ENCODE peak calls at places on chromosomes 7 and 10, in ten cellular contexts. K, S, W, X, M, O, C, V, N and U are unnamed samples.

GRCh38 chr10:13882112-13882711 is 295.4 kb downstream of the PRPF18 start:
- DNase-seq in X (no peak), C (peak), O (no peak), N (no peak), M (peak), K (no peak), V (no peak), S (peak), W (no peak), U (peak)

GRCh38 chr7:143321734-143322133 is 5.8 kb downstream of the CLCN1 start:
- DNase-seq in S (peak), M (no peak), W (no peak), V (no peak), K (no peak), N (no peak), X (peak), O (no peak), C (no peak), U (no peak)

GRCh38 chr7:140673063-140673769 is 471 bp downstream of the ADCK2 start:
- DNase-seq in C (peak), X (peak), V (no peak), N (peak), W (peak), S (peak), K (peak), M (peak), O (peak), U (no peak)

GRCh38 chr7:70616821-70617220 is 515.1 kb upstream of the GALNT17 start:
- DNase-seq in O (no peak), M (no peak), V (no peak), N (no peak), K (no peak), S (no peak), W (no peak), X (no peak), C (no peak), U (no peak)

GRCh38 chr7:105011771-105012502 is 2.1 kb upstream of the KMT2E start:
- DNase-seq in M (no peak), K (peak), V (no peak), S (no peak), C (no peak), X (peak), W (peak), N (no peak), O (no peak), U (no peak)

GRCh38 chr10:47013469-47014169 is 102.4 kb downstream of the PTPN20 start:
- DNase-seq in O (no peak), M (no peak), V (no peak), N (no peak), S (no peak), W (no peak), C (peak), X (no peak), K (no peak), U (no peak)

GRCh38 chr7:33050425-33051318 is 11.9 kb downstream of the NT5C3A start:
- DNase-seq in S (peak), W (no peak), M (no peak), X (no peak), N (peak), K (no peak), C (peak), V (no peak), O (peak), U (peak)

GRCh38 chr10:24039331-24039730 is 169.6 kb upstream of the KIAA1217 start:
- DNase-seq in M (no peak), S (no peak), N (no peak), C (no peak), V (no peak), X (no peak), W (no peak), O (no peak), K (no peak), U (no peak)

GRCh38 chr7:30348083-30348560 is 63.7 kb downstream of the ZNRF2 start:
- DNase-seq in M (no peak), N (peak), W (peak), O (no peak), C (peak), X (no peak), S (peak), V (no peak), K (no peak), U (peak)

GRCh38 chr7:126696236-126696635 is 556.5 kb downstream of the GRM8 start:
- DNase-seq in X (no peak), S (no peak), O (no peak), W (no peak), M (no peak), C (no peak), V (no peak), N (no peak), K (no peak), U (no peak)

GRCh38 chr7:107563761-107564552 is at the start of the genes COG5 and DUS4L:
- DNase-seq in X (peak), N (peak), K (peak), V (peak), S (peak), M (peak), O (peak), C (peak), W (peak), U (no peak)

GRCh38 chr10:27192284-27192683 is 37.1 kb downstream of the MASTL start:
- DNase-seq in S (peak), C (peak), O (no peak), M (no peak), N (no peak), W (no peak), K (no peak), X (no peak), V (no peak), U (no peak)

GRCh38 chr7:26147030-26147429 is 5.0 kb upstream of the NFE2L3 start:
- DNase-seq in K (no peak), X (no peak), C (no peak), S (no peak), W (no peak), N (no peak), O (no peak), V (no peak), M (no peak), U (no peak)

GRCh38 chr10:82757907-82758306 is 882.9 kb downstream of the NRG3 start:
- DNase-seq in K (no peak), W (no peak), N (no peak), X (no peak), C (no peak), O (no peak), S (no peak), V (no peak), M (no peak), U (no peak)

GRCh38 chr10:110471566-110472139 is 26.1 kb upstream of the DUSP5 start:
- DNase-seq in W (no peak), M (no peak), O (no peak), N (no peak), X (no peak), K (no peak), V (no peak), C (peak), S (no peak), U (no peak)

GRCh38 chr10:124322191-124322980 is 96.3 kb downstream of the OAT start:
- DNase-seq in V (no peak), K (no peak), M (no peak), C (no peak), X (no peak), O (no peak), W (no peak), N (no peak), S (no peak), U (no peak)

GRCh38 chr10:22002531-22003110 is 909 bp downstream of the DNAJC1 start:
- DNase-seq in X (no peak), W (no peak), C (peak), O (no peak), N (peak), S (no peak), M (no peak), V (no peak), K (no peak), U (no peak)

GRCh38 chr7:83005410-83005809 is 157.3 kb downstream of the PCLO start:
- DNase-seq in V (no peak), X (no peak), N (peak), O (no peak), C (no peak), M (no peak), S (no peak), K (no peak), W (no peak), U (no peak)

GRCh38 chr10:112223725-112224124 is 40.2 kb upstream of the GPAM start:
- DNase-seq in X (no peak), S (no peak), O (no peak), C (no peak), N (no peak), W (no peak), V (no peak), K (no peak), M (no peak), U (no peak)

GRCh38 chr7:117083648-117084047 is 130.3 kb downstream of the ST7 start:
- DNase-seq in N (no peak), C (no peak), W (no peak), V (no peak), S (no peak), M (no peak), K (peak), X (no peak), O (no peak), U (no peak)

GRCh38 chr10:76651148-76651547 is 986.5 kb downstream of the KCNMA1 start:
- DNase-seq in S (no peak), X (no peak), N (no peak), K (no peak), W (no peak), C (no peak), V (no peak), O (no peak), M (no peak), U (no peak)

GRCh38 chr7:82020076-82020475 is 250.2 kb upstream of the HGF start:
- DNase-seq in C (no peak), X (no peak), W (no peak), N (no peak), M (no peak), V (no peak), O (no peak), S (no peak), K (no peak), U (no peak)

GRCh38 chr7:5643280-5643679 is 138.2 kb downstream of the RNF216 start:
- DNase-seq in S (no peak), W (no peak), O (no peak), K (no peak), N (no peak), X (peak), C (no peak), M (no peak), V (no peak), U (no peak)

GRCh38 chr7:131164025-131164899 is 163.4 kb upstream of the MKLN1 start:
- DNase-seq in C (peak), N (no peak), W (no peak), X (no peak), K (no peak), V (no peak), M (no peak), O (no peak), S (peak), U (no peak)

GRCh38 chr10:70418713-70419112 is 14.8 kb downstream of the EIF4EBP2 start:
- DNase-seq in O (no peak), K (no peak), S (no peak), V (no peak), X (no peak), N (no peak), C (no peak), W (no peak), M (no peak), U (no peak)

GRCh38 chr7:66157060-66157459 is 42.4 kb downstream of the CRCP start:
- DNase-seq in K (no peak), V (no peak), C (no peak), N (no peak), S (no peak), M (no peak), W (no peak), X (no peak), O (no peak), U (no peak)

GRCh38 chr7:105887569-105888199 is 11.3 kb upstream of the ATXN7L1 start:
- DNase-seq in N (no peak), M (no peak), V (no peak), C (no peak), X (no peak), O (no peak), S (no peak), W (no peak), K (peak), U (no peak)

GRCh38 chr7:138000081-138000701 is 1.7 kb downstream of the CREB3L2 start:
- DNase-seq in K (peak), W (no peak), O (no peak), X (peak), V (no peak), C (peak), M (peak), S (peak), N (peak), U (no peak)

GRCh38 chr7:2225336-2225735 is 7.4 kb downstream of the MAD1L1 start:
- DNase-seq in M (no peak), O (no peak), S (no peak), W (no peak), V (no peak), X (no peak), N (no peak), C (no peak), K (no peak), U (no peak)

GRCh38 chr10:98309366-98310355 is 41.7 kb upstream of the LOXL4 start:
- DNase-seq in S (peak), N (peak), X (peak), K (peak), W (no peak), O (peak), C (peak), V (peak), M (peak), U (no peak)

GRCh38 chr10:130756651-130757050 is 554.9 kb downstream of the TCERG1L start:
- DNase-seq in K (peak), S (no peak), W (no peak), C (no peak), N (no peak), X (no peak), M (no peak), O (no peak), V (no peak), U (no peak)

GRCh38 chr7:28349637-28350036 is 62.7 kb upstream of the CREB5 start:
- DNase-seq in W (no peak), M (no peak), K (no peak), X (no peak), S (no peak), N (no peak), V (no peak), O (peak), C (no peak), U (no peak)

GRCh38 chr7:146004805-146005204 is 111.8 kb upstream of the CNTNAP2 start:
- DNase-seq in C (no peak), K (no peak), M (no peak), V (no peak), S (no peak), O (no peak), X (no peak), N (no peak), W (no peak), U (no peak)

GRCh38 chr10:124152139-124152780 is 58.9 kb upstream of the CHST15 start:
- DNase-seq in W (no peak), X (peak), K (no peak), S (peak), V (no peak), C (peak), M (no peak), N (no peak), O (no peak), U (no peak)